ENCODE peak calls at places on chromosome 3, in ten cellular contexts. One of them, this sample, is unnamed.
A peak's percentile ranks its signal among the peaks of the same experiment; 100 is the strongest.

GRCh38 chr3:43879166-43879565 is 188.4 kb downstream of the ABHD5 start:
- DNase-seq in GM20000: peak; percentile 56
- DNase-seq in progenitor cell of endocrine pancreas: peak; percentile 25
- DNase-seq in GM12865: peak; percentile 58
- DNase-seq in AG20443: peak; percentile 32
- DNase-seq in LoVo: no peak
- DNase-seq in GM19239: no peak
- DNase-seq in aorta: peak; percentile 16
- DNase-seq in DMS153: peak; percentile 54
- DNase-seq in nephron progenitor cell: peak; percentile 41
- DNase-seq in this sample: no peak

GRCh38 chr3:127656906-127657305 is 15.8 kb upstream of the ABTB1 start:
- DNase-seq in AG20443: no peak
- DNase-seq in aorta: peak; percentile 32
- DNase-seq in LoVo: no peak
- DNase-seq in GM19239: no peak
- DNase-seq in DMS153: no peak
- DNase-seq in nephron progenitor cell: no peak
- DNase-seq in progenitor cell of endocrine pancreas: no peak
- DNase-seq in GM12865: no peak
- DNase-seq in GM20000: no peak
- DNase-seq in this sample: no peak

GRCh38 chr3:190645932-190646331 is 132.0 kb downstream of the IL1RAP start:
- DNase-seq in nephron progenitor cell: no peak
- DNase-seq in GM20000: no peak
- DNase-seq in progenitor cell of endocrine pancreas: no peak
- DNase-seq in GM19239: no peak
- DNase-seq in AG20443: no peak
- DNase-seq in LoVo: no peak
- DNase-seq in DMS153: no peak
- DNase-seq in GM12865: no peak
- DNase-seq in aorta: no peak
- DNase-seq in this sample: no peak

GRCh38 chr3:38353151-38353550 is 6.6 kb downstream of the XYLB start:
- DNase-seq in AG20443: no peak
- DNase-seq in aorta: peak; percentile 3
- DNase-seq in DMS153: no peak
- DNase-seq in GM19239: no peak
- DNase-seq in nephron progenitor cell: no peak
- DNase-seq in GM20000: no peak
- DNase-seq in LoVo: no peak
- DNase-seq in progenitor cell of endocrine pancreas: no peak
- DNase-seq in GM12865: no peak
- DNase-seq in this sample: no peak

GRCh38 chr3:23623841-23624240 is 181.9 kb upstream of the UBE2E1 start:
- DNase-seq in LoVo: no peak
- DNase-seq in AG20443: no peak
- DNase-seq in progenitor cell of endocrine pancreas: no peak
- DNase-seq in GM12865: no peak
- DNase-seq in nephron progenitor cell: no peak
- DNase-seq in aorta: no peak
- DNase-seq in GM20000: no peak
- DNase-seq in GM19239: no peak
- DNase-seq in DMS153: no peak
- DNase-seq in this sample: no peak

GRCh38 chr3:17176757-17177156 is 292.0 kb downstream of the PLCL2 start:
- DNase-seq in nephron progenitor cell: no peak
- DNase-seq in LoVo: no peak
- DNase-seq in progenitor cell of endocrine pancreas: no peak
- DNase-seq in GM12865: no peak
- DNase-seq in GM20000: no peak
- DNase-seq in GM19239: no peak
- DNase-seq in DMS153: no peak
- DNase-seq in aorta: no peak
- DNase-seq in AG20443: no peak
- DNase-seq in this sample: no peak

GRCh38 chr3:197408177-197408957 is 110.0 kb upstream of the DLG1 start:
- DNase-seq in nephron progenitor cell: no peak
- DNase-seq in GM19239: no peak
- DNase-seq in GM12865: no peak
- DNase-seq in aorta: no peak
- DNase-seq in LoVo: no peak
- DNase-seq in GM20000: no peak
- DNase-seq in DMS153: no peak
- DNase-seq in AG20443: peak; percentile 13
- DNase-seq in progenitor cell of endocrine pancreas: no peak
- DNase-seq in this sample: no peak

GRCh38 chr3:181906338-181906737 is 194.6 kb downstream of the SOX2 start:
- DNase-seq in GM12865: peak; percentile 24
- DNase-seq in LoVo: no peak
- DNase-seq in AG20443: no peak
- DNase-seq in nephron progenitor cell: no peak
- DNase-seq in progenitor cell of endocrine pancreas: no peak
- DNase-seq in GM19239: no peak
- DNase-seq in aorta: no peak
- DNase-seq in GM20000: no peak
- DNase-seq in DMS153: no peak
- DNase-seq in this sample: no peak